ENCODE peak calls at places on chromosomes 6 and 20, in five cellular contexts. V is psoas muscle, R is mammary epithelial cell, N is substantia nigra, J is neural progenitor cell. I is an unnamed sample.
A peak's percentile ranks its signal among the peaks of the same experiment; 100 is the strongest.

GRCh38 chr20:3749689-3750639 is 17.5 kb downstream of the HSPA12B start:
- DNase-seq in V (no peak), R (peak; percentile 23), N (no peak), J (peak; percentile 85), I (no peak)

GRCh38 chr20:24643731-24644130 is 174.3 kb downstream of the SYNDIG1 start:
- DNase-seq in V (no peak), R (no peak), N (no peak), J (no peak), I (no peak)

GRCh38 chr6:104692008-104692407 is 167.7 kb downstream of the HACE1 start:
- DNase-seq in V (no peak), R (no peak), N (no peak), J (no peak), I (no peak)

GRCh38 chr6:18154507-18155272 is at the start of gene TPMT:
- DNase-seq in V (peak; percentile 19), R (no peak), N (peak; percentile 99), J (peak; percentile 97), I (no peak)

GRCh38 chr6:168546173-168546572 is 105.2 kb downstream of the SMOC2 start:
- DNase-seq in V (peak; percentile 58), R (no peak), N (no peak), J (no peak), I (no peak)

GRCh38 chr6:167099707-167100106 is 23.2 kb upstream of the CCR6 start:
- DNase-seq in V (no peak), R (no peak), N (no peak), J (no peak), I (no peak)

GRCh38 chr6:57174511-57174907 is 2.4 kb downstream of the BAG2 start:
- DNase-seq in V (no peak), R (no peak), N (no peak), J (no peak), I (no peak)

GRCh38 chr6:169160091-169160854 is 93.4 kb downstream of the THBS2 start:
- DNase-seq in V (no peak), R (no peak), N (no peak), J (no peak), I (no peak)

GRCh38 chr20:21189761-21190523 is 64.1 kb downstream of the KIZ start:
- DNase-seq in V (no peak), R (no peak), N (no peak), J (peak; percentile 95), I (no peak)

GRCh38 chr20:45985573-45985972 is 13.6 kb upstream of the ZNF335 start:
- DNase-seq in V (no peak), R (no peak), N (no peak), J (no peak), I (no peak)

GRCh38 chr6:92538296-92538695 is 881.1 kb downstream of the EPHA7 start:
- DNase-seq in V (no peak), R (no peak), N (no peak), J (no peak), I (no peak)

GRCh38 chr6:55046869-55047422 is 127.4 kb upstream of the HCRTR2 start:
- DNase-seq in V (no peak), R (no peak), N (no peak), J (no peak), I (no peak)

GRCh38 chr20:59071224-59071623 is 28.6 kb upstream of the PRELID3B start:
- DNase-seq in V (no peak), R (no peak), N (no peak), J (no peak), I (no peak)

GRCh38 chr20:62321521-62321948 is 18.7 kb downstream of the ADRM1 start:
- DNase-seq in V (peak; percentile 24), R (no peak), N (no peak), J (no peak), I (peak; percentile 33)

GRCh38 chr20:59618131-59618530 is 13.8 kb downstream of the PHACTR3 start:
- DNase-seq in V (no peak), R (no peak), N (no peak), J (no peak), I (no peak)

GRCh38 chr6:32181148-32181702 is 2.8 kb downstream of the AGER start:
- DNase-seq in V (no peak), R (no peak), N (no peak), J (no peak), I (no peak)

GRCh38 chr6:148770408-148771211 is 23.8 kb downstream of the UST start:
- DNase-seq in V (no peak), R (no peak), N (no peak), J (peak; percentile 22), I (no peak)

GRCh38 chr6:1188199-1188598 is 123.7 kb upstream of the FOXQ1 start:
- DNase-seq in V (no peak), R (peak; percentile 9), N (no peak), J (no peak), I (peak; percentile 22)

GRCh38 chr6:98833101-98834059 is 994 bp upstream of the POU3F2 start:
- DNase-seq in V (no peak), R (no peak), N (no peak), J (peak; percentile 77), I (no peak)

GRCh38 chr6:33279971-33280511 is 3.1 kb downstream of the B3GALT4 start:
- DNase-seq in V (no peak), R (peak; percentile 64), N (no peak), J (peak; percentile 56), I (no peak)

GRCh38 chr6:10610289-10610688 is 84.1 kb downstream of the C6orf52 start:
- DNase-seq in V (peak; percentile 44), R (no peak), N (no peak), J (no peak), I (no peak)

GRCh38 chr6:90003069-90003800 is 109.0 kb downstream of the GJA10 start:
- DNase-seq in V (no peak), R (peak; percentile 80), N (no peak), J (no peak), I (no peak)

GRCh38 chr6:150527100-150527499 is 72.6 kb upstream of the PLEKHG1 start:
- DNase-seq in V (no peak), R (peak; percentile 50), N (no peak), J (no peak), I (no peak)

GRCh38 chr6:156890627-156891300 is 113.6 kb downstream of the ARID1B start:
- DNase-seq in V (no peak), R (peak; percentile 5), N (no peak), J (no peak), I (no peak)

GRCh38 chr20:24160563-24161355 is 172.2 kb upstream of the GGTLC1 start:
- DNase-seq in V (peak; percentile 28), R (peak; percentile 43), N (peak; percentile 18), J (peak; percentile 69), I (no peak)

GRCh38 chr6:54236984-54237383 is 71.3 kb upstream of the TINAG start:
- DNase-seq in V (no peak), R (no peak), N (no peak), J (no peak), I (no peak)

GRCh38 chr6:122838060-122838780 is 49.2 kb downstream of the SMPDL3A start:
- DNase-seq in V (no peak), R (no peak), N (no peak), J (no peak), I (no peak)

GRCh38 chr20:834151-834747 is 734 bp downstream of the FAM110A start:
- DNase-seq in V (no peak), R (no peak), N (no peak), J (peak; percentile 31), I (no peak)

GRCh38 chr6:150169609-150170008 is 26.8 kb downstream of the PPP1R14C start:
- DNase-seq in V (no peak), R (peak; percentile 92), N (no peak), J (no peak), I (peak; percentile 56)

DNA sequence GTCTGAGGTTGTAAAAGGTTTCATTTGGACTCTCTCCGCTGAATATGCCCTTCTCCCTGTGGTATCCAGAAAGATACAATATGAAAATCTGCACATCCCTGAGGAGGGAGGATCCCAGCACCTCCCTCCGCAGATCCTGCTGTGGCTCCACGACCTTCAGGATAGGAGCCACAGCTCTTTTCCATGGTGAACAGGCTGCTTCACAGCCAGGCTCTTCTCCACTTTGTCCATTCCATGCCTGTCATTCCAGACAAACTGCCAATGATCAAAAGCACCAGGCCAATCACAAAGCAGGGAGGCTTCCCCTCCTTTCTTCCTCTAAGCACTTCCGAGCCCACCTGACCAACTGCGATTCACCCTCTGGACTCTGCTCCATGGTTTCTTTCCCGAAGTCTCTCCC is 339.8 kb downstream of the ESR1 start:
- DNase-seq in V (no peak), R (no peak), N (no peak), J (no peak), I (no peak)
- H3K27ac ChIP-seq in V (peak overlapping the region; percentile 64), R (no peak overlapping the region), N (no peak overlapping the region), J (no peak overlapping the region), I (no peak overlapping the region)

GRCh38 chr6:12261502-12261901 is 28.7 kb upstream of the EDN1 start:
- DNase-seq in V (no peak), R (peak; percentile 50), N (no peak), J (no peak), I (no peak)
- H3K27ac ChIP-seq in V (no peak overlapping the region), R (no peak overlapping the region), N (no peak overlapping the region), J (no peak overlapping the region), I (no peak overlapping the region)

GRCh38 chr6:34806738-34807453 is 15.0 kb downstream of the BLTP3A start:
- DNase-seq in V (no peak), R (peak; percentile 45), N (no peak), J (no peak), I (no peak)
- H3K27ac ChIP-seq in V (no peak overlapping the region), R (no peak overlapping the region), N (no peak overlapping the region), J (no peak overlapping the region), I (no peak overlapping the region)

GRCh38 chr6:108002365-108003221 is 44.6 kb upstream of the SEC63 start:
- DNase-seq in V (no peak), R (peak; percentile 83), N (peak; percentile 75), J (peak; percentile 12), I (peak; percentile 85)
- H3K27ac ChIP-seq in V (no peak overlapping the region), R (no peak overlapping the region), N (peak overlapping the region; percentile 70), J (no peak overlapping the region), I (peak overlapping the region; percentile 87)

GRCh38 chr20:48816282-48816860 is 11.4 kb downstream of the PREX1 start:
- DNase-seq in V (no peak), R (no peak), N (no peak), J (no peak), I (no peak)
- H3K27ac ChIP-seq in V (no peak overlapping the region), R (no peak overlapping the region), N (no peak overlapping the region), J (no peak overlapping the region), I (no peak overlapping the region)